ENCODE peak calls at places on chromosomes 11 and 22, in four cellular contexts. M is esophagus squamous epithelium, C is A549, F is transverse colon. S is an unnamed sample.

GRCh38 chr22:41914611-41915034 is 251 bp downstream of the SHISA8 start:
- DNase-seq in C (no peak), F (no peak), M (no peak), S (no peak)

GRCh38 chr22:48940266-48940987 is 887.2 kb downstream of the BRD1 start:
- DNase-seq in M (no peak), F (peak), C (no peak), S (peak)

GRCh38 chr22:46688949-46689348 is 49.1 kb downstream of the CERK start:
- DNase-seq in C (no peak), F (peak), M (no peak), S (no peak)

GRCh38 chr22:35435201-35435712 is 35.3 kb downstream of the MCM5 start:
- DNase-seq in F (no peak), C (no peak), M (no peak), S (no peak)

GRCh38 chr22:34850010-34850409 is 215.9 kb upstream of the ISX start:
- DNase-seq in M (no peak), F (no peak), C (no peak), S (no peak)

GRCh38 chr11:71133946-71134345 is 118.4 kb downstream of the SHANK2 start:
- DNase-seq in F (no peak), M (no peak), C (no peak), S (no peak)

GRCh38 chr11:67382481-67383136 is 9.2 kb upstream of the RAD9A start:
- DNase-seq in F (peak), M (no peak), C (peak), S (no peak)

GRCh38 chr11:8102296-8102915 is 21.4 kb downstream of the TUB start:
- DNase-seq in M (no peak), F (no peak), C (no peak), S (no peak)

GRCh38 chr22:28019881-28020861 is 101.1 kb upstream of the PITPNB start:
- DNase-seq in C (peak), F (peak), M (no peak), S (no peak)

GRCh38 chr22:46777609-46777970 is 15.1 kb downstream of the TBC1D22A start:
- DNase-seq in C (no peak), M (no peak), F (no peak), S (no peak)

GRCh38 chr11:117866526-117866925 is 9.9 kb downstream of the FXYD6 start:
- DNase-seq in F (no peak), C (no peak), M (no peak), S (no peak)

GRCh38 chr11:19241260-19242183 is 777 bp upstream of the E2F8 start:
- DNase-seq in C (peak), F (peak), M (no peak), S (no peak)

GRCh38 chr11:114195981-114196731 is 100.0 kb upstream of the NNMT start:
- DNase-seq in M (no peak), C (no peak), F (no peak), S (no peak)
- TF ChIP-seq CTCF in M (no peak), C (no peak), F (no peak), S (no peak)

DNA sequence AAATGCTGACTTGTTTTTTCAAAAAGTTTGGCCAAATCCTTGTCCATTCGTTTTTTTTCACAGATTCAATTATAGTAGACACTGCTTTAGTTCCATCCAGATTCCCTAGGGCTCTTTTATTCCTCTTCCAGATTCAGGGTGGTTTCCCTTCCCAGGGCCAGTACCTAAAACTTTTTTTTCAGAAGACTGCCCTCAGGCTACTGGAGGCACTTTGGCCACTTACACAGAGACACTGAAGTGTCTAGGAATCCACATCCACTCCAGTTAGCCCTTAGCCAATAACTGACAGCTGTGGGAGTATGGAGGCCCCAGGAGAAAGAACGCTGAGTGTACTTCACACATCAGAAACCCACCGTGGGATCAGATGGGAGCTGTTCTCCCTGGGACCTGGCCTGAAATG is 77.3 kb downstream of the CCDC34 start:
- DNase-seq in F (no peak), C (no peak), M (no peak), S (no peak)
- H3K27ac ChIP-seq in F (no peak), C (peak), M (no peak), S (no peak)

DNA sequence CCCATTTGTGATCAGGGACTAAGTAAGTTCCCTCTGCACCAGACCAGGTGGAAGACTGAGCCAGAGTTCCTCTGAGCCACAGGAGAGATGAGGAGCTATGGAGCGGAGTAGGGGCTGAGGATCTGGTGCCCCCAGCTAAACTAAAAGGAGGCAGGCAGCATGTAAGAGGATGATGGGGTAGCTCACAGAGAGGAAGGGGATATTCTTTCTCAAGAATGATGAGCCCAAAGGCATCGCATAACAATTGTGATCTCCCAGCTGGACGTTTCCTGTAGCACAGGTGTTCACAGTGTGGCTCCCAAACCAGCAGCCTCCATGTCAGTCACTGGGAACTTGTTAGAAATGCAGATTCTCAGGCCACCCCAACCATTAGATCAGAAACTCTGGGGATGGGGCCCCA is 24.4 kb downstream of the ADAMTS8 start:
- DNase-seq in C (no peak), F (no peak), M (no peak), S (no peak)
- H3K4me3 ChIP-seq in C (no peak), F (no peak), M (no peak), S (no peak)

GRCh38 chr22:24106385-24107381 is 74.6 kb upstream of the SUSD2 start:
- DNase-seq in M (no peak), F (peak), C (no peak), S (no peak)
- TF ChIP-seq CTCF in M (no peak), F (peak), C (peak), S (no peak)

GRCh38 chr11:12233602-12233925 is 123.2 kb downstream of the MICAL2 start:
- DNase-seq in M (no peak), F (no peak), C (no peak), S (no peak)
- H3K27ac ChIP-seq in M (no peak), F (peak), C (peak), S (peak)

DNA sequence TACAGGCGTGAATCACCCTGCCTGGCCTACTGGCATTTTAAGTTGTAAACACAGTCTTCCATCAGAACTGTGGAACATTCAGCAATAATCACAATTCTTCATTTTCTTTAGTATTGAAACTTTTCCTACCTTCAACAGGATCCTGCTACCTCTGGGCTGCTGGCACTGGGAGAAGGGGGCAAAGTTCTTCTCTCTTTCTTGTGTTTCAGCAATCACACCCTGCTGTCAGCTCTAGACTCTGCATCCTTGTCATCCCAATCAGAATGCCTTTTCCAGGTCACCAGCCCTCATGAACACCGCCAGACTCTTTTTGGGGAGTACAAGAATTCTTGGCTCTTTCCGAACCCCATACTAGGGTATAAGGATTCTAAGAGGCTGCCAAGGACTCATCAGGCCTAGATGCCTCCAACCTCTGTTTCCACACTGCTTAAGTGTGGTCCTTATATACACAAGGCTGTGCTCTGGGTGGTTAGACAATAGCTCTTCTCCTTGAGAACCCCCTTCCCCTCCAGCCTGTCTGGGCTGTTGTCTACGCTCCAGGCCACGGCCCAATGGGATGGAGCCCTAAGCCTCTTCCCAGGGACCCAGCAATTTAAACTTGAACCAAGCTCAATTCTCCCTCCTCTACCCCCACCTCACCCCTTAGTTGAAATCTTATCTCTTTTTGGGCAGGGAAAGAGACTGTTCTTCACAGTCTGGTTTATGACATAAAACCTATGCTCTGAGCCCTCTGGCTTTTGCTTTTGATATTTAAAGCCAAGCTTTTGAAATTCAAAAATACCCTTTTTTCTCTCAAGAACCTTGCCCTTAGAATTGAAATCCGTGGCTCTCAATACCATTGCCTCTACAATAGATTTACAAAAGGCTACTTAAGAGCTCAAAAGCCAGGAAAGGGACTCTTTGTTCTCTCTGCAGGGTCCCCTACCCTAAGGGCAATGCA is 327.4 kb downstream of the BUD13 start:
- DNase-seq in F (no peak), C (no peak), M (no peak), S (no peak)
- H3K4me3 ChIP-seq in F (no peak), C (no peak), M (no peak), S (no peak)